ENCODE peak calls at places on chromosomes 4 and X, in four cellular contexts. W is NCI-H524, T is astrocyte of the spinal cord, H is hepatocyte. Y is an unnamed sample.

GRCh38 chr4:115154826-115155225 is 41.4 kb upstream of the NDST4 start:
- DNase-seq in T (no peak), H (no peak), W (peak), Y (no peak)

GRCh38 chr4:87120411-87121162 is 99.8 kb downstream of the KLHL8 start:
- DNase-seq in W (no peak), T (peak), H (peak), Y (no peak)

GRCh38 chr4:52936729-52937128 is 74.6 kb downstream of the RASL11B start:
- DNase-seq in H (no peak), W (no peak), T (no peak), Y (no peak)

GRCh38 chr4:171644430-171645057 is 168.7 kb upstream of the GALNTL6 start:
- DNase-seq in T (no peak), W (no peak), H (no peak), Y (no peak)

GRCh38 chr4:155179216-155179615 is 29.2 kb upstream of the NPY2R start:
- DNase-seq in W (no peak), H (peak), T (peak), Y (no peak)

GRCh38 chr4:15654556-15655222 is 468 bp downstream of the FBXL5 start:
- DNase-seq in H (peak), W (no peak), T (peak), Y (peak)

GRCh38 chr4:14607001-14607400 is 395.3 kb upstream of the CPEB2 start:
- DNase-seq in W (no peak), H (no peak), T (no peak), Y (no peak)

GRCh38 chrX:70834587-70834986 is 73.9 kb downstream of the TEX11 start:
- DNase-seq in T (no peak), H (no peak), W (no peak), Y (no peak)

GRCh38 chr4:85929926-85930325 is 429.9 kb downstream of the MAPK10 start:
- DNase-seq in T (no peak), H (peak), W (no peak), Y (no peak)

GRCh38 chr4:123676550-123677229 is 280.1 kb downstream of the SPRY1 start:
- DNase-seq in T (no peak), W (peak), H (no peak), Y (no peak)

GRCh38 chr4:95694411-95694810 is 145.5 kb upstream of the PDHA2 start:
- DNase-seq in H (no peak), T (no peak), W (no peak), Y (no peak)

GRCh38 chr4:86720508-86721068 is 126.5 kb downstream of the PTPN13 start:
- DNase-seq in H (no peak), W (no peak), T (peak), Y (no peak)

GRCh38 chr4:181478675-181479074 is 764.5 kb upstream of the TENM3 start:
- DNase-seq in H (no peak), W (no peak), T (no peak), Y (no peak)

GRCh38 chr4:43550981-43551627 is 658.6 kb downstream of the GRXCR1 start:
- DNase-seq in H (no peak), W (no peak), T (no peak), Y (no peak)

GRCh38 chr4:40325406-40326019 is 9.6 kb upstream of the CHRNA9 start:
- DNase-seq in T (peak), W (no peak), H (peak), Y (peak)

GRCh38 chrX:30150196-30150895 is 65.0 kb upstream of the MAGEB2 start:
- DNase-seq in W (no peak), T (no peak), H (no peak), Y (no peak)

GRCh38 chr4:181877329-181877848 is 365.8 kb upstream of the TENM3 start:
- DNase-seq in W (no peak), H (no peak), T (peak), Y (no peak)

GRCh38 chr4:183180096-183180495 is 81.0 kb downstream of the WWC2 start:
- DNase-seq in W (no peak), T (no peak), H (no peak), Y (no peak)

GRCh38 chr4:76298227-76298626 is 8.3 kb upstream of the STBD1 start:
- DNase-seq in T (no peak), H (no peak), W (no peak), Y (no peak)

GRCh38 chr4:8201341-8201781 is 2.3 kb downstream of the SH3TC1 start:
- DNase-seq in W (no peak), H (no peak), T (no peak), Y (peak)

GRCh38 chr4:64430933-64431332 is 21.7 kb upstream of the TECRL start:
- DNase-seq in T (no peak), W (no peak), H (no peak), Y (no peak)

GRCh38 chr4:8320386-8320750 is 50.8 kb downstream of the HTRA3 start:
- DNase-seq in T (no peak), H (no peak), W (no peak), Y (peak)

GRCh38 chr4:61921890-61922289 is 721.8 kb downstream of the ADGRL3 start:
- DNase-seq in H (no peak), W (no peak), T (no peak), Y (no peak)

GRCh38 chr4:100299019-100299418 is 108.8 kb upstream of the DDIT4L start:
- DNase-seq in H (peak), T (peak), W (no peak), Y (no peak)

GRCh38 chr4:10998826-10999225 is 314.3 kb upstream of the CLNK start:
- DNase-seq in T (peak), H (no peak), W (no peak), Y (no peak)

GRCh38 chr4:140426610-140427103 is 791 bp downstream of the CLGN start:
- DNase-seq in W (peak), H (peak), T (peak), Y (no peak)

GRCh38 chrX:13077168-13077567 is 32.7 kb upstream of the FAM9C start:
- DNase-seq in W (no peak), T (no peak), H (no peak), Y (no peak)

GRCh38 chr4:176885224-176885623 is 92.5 kb upstream of the VEGFC start:
- DNase-seq in W (no peak), T (no peak), H (no peak), Y (no peak)

GRCh38 chr4:55365347-55365728 is 19.3 kb downstream of the SRD5A3 start:
- DNase-seq in W (no peak), H (no peak), T (no peak), Y (no peak)

GRCh38 chr4:125679989-125680388 is 365.2 kb downstream of the FAT4 start:
- DNase-seq in W (no peak), T (no peak), H (no peak), Y (no peak)

GRCh38 chr4:86544313-86544966 is 49.7 kb upstream of the PTPN13 start:
- DNase-seq in T (no peak), H (no peak), W (no peak), Y (no peak)